ENCODE peak calls at places on chromosomes 13 and 19, in six cellular contexts. H, U, X, I, N and C are unnamed samples.

GRCh38 chr19:19615086-19615485 is 3.4 kb downstream of the PBX4 start:
- DNase-seq in H (no peak), X (no peak), N (no peak), U (no peak), I (no peak), C (no peak)

GRCh38 chr13:106010836-106011235 is 524.6 kb downstream of the EFNB2 start:
- DNase-seq in H (no peak), I (no peak), U (no peak), X (no peak), N (no peak), C (no peak)

GRCh38 chr19:45244133-45244532 is 1.1 kb downstream of the EXOC3L2 start:
- DNase-seq in U (no peak), I (no peak), H (no peak), N (no peak), X (no peak), C (no peak)

GRCh38 chr13:67137044-67137735 is 92.9 kb downstream of the PCDH9 start:
- DNase-seq in U (no peak), H (no peak), N (no peak), I (no peak), X (no peak), C (no peak)

GRCh38 chr13:23558675-23559536 is 11.3 kb upstream of the TNFRSF19 start:
- DNase-seq in I (no peak), N (no peak), U (peak), H (no peak), X (peak), C (peak)

GRCh38 chr19:6220385-6221191 is 59.2 kb downstream of the MLLT1 start:
- DNase-seq in X (no peak), N (no peak), U (peak), I (no peak), H (no peak), C (no peak)

GRCh38 chr19:29690842-29691241 is 24.2 kb downstream of the C19orf12 start:
- DNase-seq in N (no peak), H (peak), U (no peak), I (no peak), X (no peak), C (no peak)

GRCh38 chr13:30647824-30648521 is 30.3 kb downstream of the USPL1 start:
- DNase-seq in U (no peak), N (no peak), I (no peak), X (peak), H (no peak), C (no peak)

GRCh38 chr19:42762782-42763181 is 2.7 kb downstream of the PSG8 start:
- DNase-seq in I (no peak), H (no peak), U (no peak), N (no peak), X (no peak), C (no peak)

GRCh38 chr19:47618771-47619170 is 9.8 kb downstream of the BICRA start:
- DNase-seq in I (no peak), H (no peak), U (no peak), N (no peak), X (no peak), C (no peak)

GRCh38 chr13:50928609-50929274 is 19.2 kb downstream of the RNASEH2B start:
- DNase-seq in U (no peak), X (no peak), H (no peak), I (no peak), N (no peak), C (no peak)

GRCh38 chr19:5289060-5289990 is 51.3 kb downstream of the PTPRS start:
- DNase-seq in X (no peak), U (no peak), N (no peak), H (no peak), I (no peak), C (peak)

GRCh38 chr19:53808710-53809125 is 15.4 kb downstream of the NLRP12 start:
- DNase-seq in U (no peak), X (no peak), I (no peak), H (no peak), N (peak), C (peak)

GRCh38 chr13:38514575-38514974 is 164.9 kb downstream of the UFM1 start:
- DNase-seq in I (no peak), X (peak), U (no peak), N (no peak), H (no peak), C (no peak)

GRCh38 chr13:114004416-114005205 is 30.7 kb upstream of the C13orf46 start:
- DNase-seq in X (no peak), I (no peak), N (no peak), U (peak), H (no peak), C (no peak)

GRCh38 chr13:55234311-55234710 is 1906.4 kb upstream of the PRR20A start:
- DNase-seq in X (no peak), I (peak), H (no peak), N (no peak), U (no peak), C (no peak)

GRCh38 chr13:113845055-113845454 is 18.8 kb downstream of the GAS6 start:
- DNase-seq in H (no peak), I (no peak), X (no peak), U (no peak), N (no peak), C (no peak)

GRCh38 chr19:12139885-12140544 is at the start of gene ZNF20:
- DNase-seq in I (peak), U (peak), X (peak), N (peak), H (peak), C (peak)

GRCh38 chr13:89239361-89240127 is 1568.4 kb downstream of the SLITRK5 start:
- DNase-seq in I (no peak), N (no peak), U (no peak), H (no peak), X (no peak), C (no peak)

GRCh38 chr13:44365008-44365407 is 8.6 kb upstream of the SERP2 start:
- DNase-seq in H (no peak), U (no peak), N (no peak), X (no peak), I (no peak), C (no peak)

GRCh38 chr19:54416695-54417491 is 1.6 kb downstream of the TTYH1 start:
- DNase-seq in X (no peak), I (peak), U (no peak), N (no peak), H (no peak), C (no peak)